ENCODE peak calls at places on chromosome 2, in five cellular contexts. Q is uterus, D is IMR-90, A is LHCN-M2, U is stromal cell of bone marrow. T is an unnamed sample.

GRCh38 chr2:127606594-127607398 is 39.2 kb upstream of the GPR17 start:
- DNase-seq in Q (no peak), D (no peak), A (no peak), U (no peak), T (no peak)

GRCh38 chr2:164954954-164955701 is at the start of gene SLC38A11:
- DNase-seq in Q (peak), D (no peak), A (peak), U (no peak), T (peak)

GRCh38 chr2:176665086-176665485 is 395.8 kb downstream of the MTX2 start:
- DNase-seq in Q (no peak), D (no peak), A (no peak), U (no peak), T (no peak)

GRCh38 chr2:1586946-1587840 is 157.1 kb downstream of the PXDN start:
- DNase-seq in Q (no peak), D (no peak), A (no peak), U (no peak), T (peak)

GRCh38 chr2:230691005-230691647 is 21.5 kb upstream of the CAB39 start:
- DNase-seq in Q (no peak), D (peak), A (peak), U (no peak), T (peak)

GRCh38 chr2:98759338-98759737 is 28.4 kb upstream of the MGAT4A start:
- DNase-seq in Q (no peak), D (no peak), A (no peak), U (no peak), T (no peak)

GRCh38 chr2:109475531-109476210 is 138.1 kb downstream of the SEPTIN10 start:
- DNase-seq in Q (no peak), D (peak), A (peak), U (peak), T (peak)

GRCh38 chr2:168686485-168687191 is 115.8 kb upstream of the NOSTRIN start:
- DNase-seq in Q (no peak), D (peak), A (peak), U (peak), T (no peak)

GRCh38 chr2:238835726-238836301 is 12.1 kb upstream of the TWIST2 start:
- DNase-seq in Q (no peak), D (no peak), A (no peak), U (no peak), T (no peak)

GRCh38 chr2:240374085-240374907 is 61.2 kb upstream of the GPC1 start:
- DNase-seq in Q (peak), D (peak), A (peak), U (peak), T (peak)

GRCh38 chr2:14072338-14072737 is 560.2 kb upstream of the LRATD1 start:
- DNase-seq in Q (no peak), D (no peak), A (no peak), U (peak), T (no peak)

GRCh38 chr2:120346667-120347358 is 877 bp downstream of the INHBB start:
- DNase-seq in Q (no peak), D (peak), A (peak), U (peak), T (no peak)

GRCh38 chr2:88556026-88556425 is 71.2 kb downstream of the EIF2AK3 start:
- DNase-seq in Q (no peak), D (no peak), A (no peak), U (no peak), T (no peak)

GRCh38 chr2:67389286-67389685 is 7.8 kb upstream of the ETAA1 start:
- DNase-seq in Q (no peak), D (peak), A (peak), U (no peak), T (peak)